ENCODE peak calls at places on chromosomes 4 and X, in eight cellular contexts. Q is hippocampal formation, R is dorsolateral prefrontal cortex, W is AG04450, B is GM23248, F is chondrocyte, X is glutamatergic neuron, A is left cardiac atrium. V is an unnamed sample.
A peak's percentile ranks its signal among the peaks of the same experiment; 100 is the strongest.

GRCh38 chr4:18077808-18078207 is 56.3 kb upstream of the LCORL start:
- DNase-seq in Q (no peak), R (no peak), W (no peak), B (no peak), F (no peak), X (no peak), A (no peak), V (peak; percentile 46)

GRCh38 chr4:52588097-52588496 is 71.0 kb downstream of the USP46 start:
- DNase-seq in Q (peak; percentile 7), R (peak; percentile 45), W (no peak), B (peak; percentile 39), F (no peak), X (peak; percentile 58), A (peak; percentile 44), V (no peak)

GRCh38 chrX:9231491-9231890 is 197.6 kb upstream of the FAM9B start:
- DNase-seq in Q (no peak), R (no peak), W (no peak), B (peak; percentile 70), F (no peak), X (no peak), A (no peak), V (no peak)

GRCh38 chr4:147924604-147925412 is 192.9 kb downstream of the ARHGAP10 start:
- DNase-seq in Q (no peak), R (peak; percentile 43), W (no peak), B (peak; percentile 30), F (no peak), X (peak; percentile 27), A (no peak), V (no peak)

GRCh38 chrX:39874202-39874816 is 223.4 kb downstream of the BCOR start:
- DNase-seq in Q (no peak), R (no peak), W (no peak), B (no peak), F (no peak), X (no peak), A (no peak), V (peak; percentile 9)

GRCh38 chrX:106203315-106203714 is 35.2 kb downstream of the PWWP3B start:
- DNase-seq in Q (no peak), R (no peak), W (no peak), B (no peak), F (no peak), X (no peak), A (no peak), V (no peak)

GRCh38 chr4:119124314-119124713 is 11.3 kb upstream of the MYOZ2 start:
- DNase-seq in Q (no peak), R (no peak), W (no peak), B (no peak), F (no peak), X (no peak), A (no peak), V (no peak)

GRCh38 chr4:84767163-84767562 is 184.2 kb downstream of the CDS1 start:
- DNase-seq in Q (no peak), R (no peak), W (no peak), B (no peak), F (no peak), X (no peak), A (no peak), V (no peak)

GRCh38 chr4:150960818-150961217 is 54.3 kb downstream of the LRBA start:
- DNase-seq in Q (no peak), R (no peak), W (no peak), B (peak; percentile 59), F (no peak), X (peak; percentile 59), A (no peak), V (no peak)

GRCh38 chr4:181939199-181939945 is 303.8 kb upstream of the TENM3 start:
- DNase-seq in Q (no peak), R (no peak), W (no peak), B (peak; percentile 7), F (no peak), X (no peak), A (no peak), V (peak; percentile 19)